ENCODE peak calls at places on chromosomes 12 and 14, in five cellular contexts. E, A, Q, T and H are unnamed samples.

GRCh38 chr12:1796515-1797010 is 23.8 kb upstream of the LRTM2 start:
- DNase-seq in Q (no peak), A (peak; percentile 47), E (no peak), T (no peak), H (no peak)

GRCh38 chr12:111398530-111398929 is 7.2 kb upstream of the SH2B3 start:
- DNase-seq in T (no peak), E (no peak), Q (no peak), A (peak; percentile 57), H (no peak)

GRCh38 chr14:101632520-101632919 is 71.2 kb downstream of the DIO3 start:
- DNase-seq in A (no peak), E (no peak), T (no peak), Q (no peak), H (peak; percentile 60)

GRCh38 chr12:23084236-23084995 is 459.4 kb downstream of the ETNK1 start:
- DNase-seq in T (no peak), E (no peak), A (peak; percentile 5), Q (peak; percentile 59), H (no peak)

GRCh38 chr14:38254565-38255407 is 1.1 kb downstream of the CLEC14A start:
- DNase-seq in T (no peak), A (no peak), E (no peak), Q (no peak), H (peak; percentile 83)

GRCh38 chr12:132054983-132055382 is 89.1 kb downstream of the DDX51 start:
- DNase-seq in A (no peak), Q (no peak), E (no peak), T (no peak), H (no peak)

GRCh38 chr14:104658325-104658712 is 31.1 kb upstream of the INF2 start:
- DNase-seq in E (no peak), Q (no peak), A (no peak), T (no peak), H (no peak)

GRCh38 chr12:95182868-95183415 is 34.3 kb downstream of the FGD6 start:
- DNase-seq in Q (peak; percentile 79), T (peak; percentile 92), A (no peak), E (peak; percentile 79), H (no peak)

GRCh38 chr12:130715150-130715995 is 726 bp downstream of the RIMBP2 start:
- DNase-seq in T (no peak), Q (no peak), E (no peak), A (no peak), H (peak; percentile 84)

GRCh38 chr12:120125792-120126634 is 9.5 kb upstream of the RAB35 start:
- DNase-seq in E (peak; percentile 80), A (no peak), T (no peak), Q (no peak), H (no peak)

GRCh38 chr14:69044965-69045555 is 66.0 kb upstream of the ACTN1 start:
- DNase-seq in Q (no peak), A (no peak), T (no peak), E (no peak), H (no peak)

GRCh38 chr12:52436000-52436827 is 2.0 kb upstream of the KRT75 start:
- DNase-seq in E (no peak), A (peak; percentile 32), Q (no peak), T (no peak), H (peak; percentile 62)

GRCh38 chr12:121223283-121223946 is 13.5 kb downstream of the P2RX4 start:
- DNase-seq in A (peak; percentile 36), Q (peak; percentile 39), T (no peak), E (no peak), H (no peak)

GRCh38 chr12:65450610-65451009 is 172.1 kb downstream of the MSRB3 start:
- DNase-seq in T (no peak), Q (no peak), E (no peak), A (no peak), H (no peak)

GRCh38 chr14:25303934-25304333 is 254.0 kb upstream of the STXBP6 start:
- DNase-seq in T (no peak), A (no peak), E (no peak), Q (no peak), H (no peak)

GRCh38 chr12:46332260-46332659 is 40.3 kb downstream of the SLC38A2 start:
- DNase-seq in Q (peak; percentile 25), T (no peak), A (no peak), E (no peak), H (no peak)

GRCh38 chr12:69844416-69844815 is 19.4 kb downstream of the MYRFL start:
- DNase-seq in Q (no peak), A (no peak), E (no peak), T (no peak), H (no peak)

GRCh38 chr14:96519970-96520369 is 17.8 kb downstream of the PAPOLA start:
- DNase-seq in E (no peak), Q (no peak), A (no peak), T (no peak), H (no peak)

GRCh38 chr14:63652406-63652805 is 10.7 kb upstream of the WDR89 start:
- DNase-seq in T (no peak), E (no peak), A (no peak), Q (no peak), H (no peak)

GRCh38 chr14:93970589-93970966 is 5.8 kb downstream of the ASB2 start:
- DNase-seq in T (peak; percentile 33), A (peak; percentile 64), Q (peak; percentile 37), E (no peak), H (no peak)

GRCh38 chr12:78018939-78019338 is 188.2 kb downstream of the NAV3 start:
- DNase-seq in E (no peak), A (no peak), Q (no peak), T (no peak), H (no peak)

GRCh38 chr14:83425138-83425537 is 1891.5 kb upstream of the SEL1L start:
- DNase-seq in A (no peak), Q (peak; percentile 1), T (no peak), E (no peak), H (no peak)

GRCh38 chr14:79476133-79476532 is 735.2 kb downstream of the DIO2 start:
- DNase-seq in E (no peak), A (no peak), Q (no peak), T (no peak), H (no peak)

GRCh38 chr12:11973396-11973795 is 97.3 kb upstream of the BCL2L14 start:
- DNase-seq in Q (no peak), T (no peak), A (no peak), E (no peak), H (no peak)
- TF ChIP-seq POLR2A in Q (no peak), T (no peak), A (no peak), E (no peak), H (no peak)

GRCh38 chr14:75996488-75996887 is 10.9 kb downstream of the IFT43 start:
- DNase-seq in Q (no peak), E (no peak), A (no peak), T (no peak), H (no peak)

GRCh38 chr14:75995372-75996041 is 9.9 kb downstream of the IFT43 start:
- DNase-seq in E (peak; percentile 29), T (no peak), Q (no peak), A (peak; percentile 28), H (no peak)

DNA sequence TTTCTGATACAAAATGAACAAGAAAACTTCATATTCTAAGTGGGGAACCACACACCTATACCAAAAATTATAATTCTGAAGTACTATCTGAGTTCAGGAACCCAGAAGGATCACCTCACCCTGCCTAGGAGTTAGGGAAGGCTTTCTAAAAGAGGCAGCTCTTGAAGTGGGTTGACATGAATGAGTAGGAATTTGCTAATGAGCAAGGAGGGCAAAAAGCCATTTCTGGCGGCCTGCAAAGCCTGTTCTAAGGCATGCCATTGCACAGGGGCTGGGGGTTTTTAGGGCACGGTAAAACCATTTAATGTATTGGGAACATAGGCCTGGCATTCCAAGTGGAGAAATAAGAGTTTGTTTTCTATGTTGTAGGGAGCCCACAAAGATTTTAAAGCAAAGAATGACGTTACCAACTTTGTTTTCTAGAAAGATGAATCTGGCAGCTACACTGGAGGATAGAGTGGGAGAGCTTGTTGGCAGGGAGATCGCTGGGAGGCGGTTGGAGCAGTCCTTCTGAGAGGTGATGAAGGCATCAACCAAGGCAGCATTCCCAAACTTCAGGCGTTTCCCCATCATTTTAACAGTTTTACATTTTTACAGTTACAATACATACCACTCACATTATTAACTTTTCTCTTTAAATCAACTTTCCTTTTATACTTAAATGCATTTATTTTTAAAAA is 14.1 kb downstream of the IFT43 start:
- DNase-seq in E (no peak), Q (no peak), T (no peak), A (no peak), H (no peak)
- TF ChIP-seq CTCF in E (no peak), Q (no peak), T (no peak), A (no peak), H (no peak)

DNA sequence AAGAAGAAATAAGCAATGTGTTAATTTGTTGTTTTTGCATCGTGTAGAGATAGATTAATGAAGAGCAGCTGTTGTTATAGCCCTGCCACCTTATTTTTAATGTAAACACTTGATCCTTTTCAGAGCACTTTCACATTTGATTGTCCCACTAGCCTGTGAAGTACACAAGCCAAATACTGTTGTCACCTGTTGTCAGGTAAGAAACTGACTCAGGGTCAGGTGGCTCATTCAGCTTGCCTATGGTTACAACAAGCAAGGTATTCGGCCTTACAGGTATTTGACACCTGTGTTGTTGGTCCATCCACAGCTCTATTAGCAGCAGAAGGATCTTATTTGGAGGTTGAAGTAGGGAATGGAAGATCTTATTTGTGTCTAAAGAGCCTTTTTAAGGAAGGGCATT is 108.9 kb downstream of the GPR135 start:
- DNase-seq in Q (no peak), A (no peak), E (no peak), T (no peak), H (no peak)
- H3K4me3 ChIP-seq in Q (no peak overlapping the region), A (no peak overlapping the region), E (no peak overlapping the region), T (no peak overlapping the region), H (no peak overlapping the region)

GRCh38 chr12:96447256-96447655 is 42.1 kb upstream of the CFAP54 start:
- DNase-seq in A (no peak), Q (no peak), E (no peak), T (no peak), H (no peak)

GRCh38 chr12:96448287-96448686 is 41.1 kb upstream of the CFAP54 start:
- DNase-seq in Q (no peak), E (no peak), A (no peak), T (no peak), H (no peak)

GRCh38 chr12:96442906-96443305 is 42.7 kb upstream of the CDK17 start:
- DNase-seq in Q (no peak), T (no peak), E (no peak), A (no peak), H (no peak)

GRCh38 chr12:96444403-96444802 is 44.2 kb upstream of the CDK17 start:
- DNase-seq in Q (no peak), T (no peak), E (no peak), A (no peak), H (no peak)

DNA sequence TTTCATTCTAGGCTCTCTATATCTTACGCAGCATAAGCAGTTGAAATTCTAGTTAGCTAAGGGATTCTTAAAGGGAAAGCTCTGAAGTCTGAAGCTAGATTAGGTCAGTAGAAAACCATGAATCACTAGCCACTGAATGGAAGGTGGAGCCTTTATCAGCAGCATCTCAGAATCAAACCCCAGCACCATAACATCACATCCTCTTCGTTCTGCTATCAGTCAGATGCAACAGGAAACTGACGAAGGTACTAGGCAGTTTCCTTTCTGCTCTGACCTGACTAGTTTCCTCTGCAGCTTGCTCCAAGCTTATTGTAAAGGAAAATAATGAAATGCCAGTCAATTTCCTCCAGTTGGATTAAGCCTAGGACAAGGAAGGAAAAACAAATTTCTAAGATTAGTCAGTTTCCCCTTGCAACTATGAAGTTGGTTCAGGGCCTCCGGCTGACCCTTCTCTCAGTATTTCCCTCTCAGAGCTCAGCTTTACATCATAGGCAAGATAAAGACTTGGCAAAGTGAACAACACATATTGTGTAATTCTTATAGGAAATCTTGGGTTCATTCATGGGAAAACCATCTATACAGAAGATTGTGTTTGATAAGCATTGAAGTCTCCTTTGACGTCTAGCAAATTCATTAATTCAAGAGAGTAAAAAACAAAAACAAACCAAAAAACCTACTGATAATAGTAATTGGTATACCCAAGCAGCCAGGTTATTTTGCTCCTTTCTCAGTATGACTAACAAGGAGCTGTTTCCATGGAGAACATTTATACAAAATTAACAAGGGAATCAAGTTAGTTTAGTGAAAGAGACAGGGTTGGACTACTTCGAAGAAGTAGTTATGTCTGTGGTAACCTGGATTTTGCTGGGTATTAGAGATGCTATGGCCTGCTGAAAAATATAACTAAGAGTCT is 43.4 kb upstream of the CFAP54 start:
- DNase-seq in A (peak; percentile 4), T (no peak), Q (peak; percentile 24), E (no peak), H (no peak)
- TF ChIP-seq POLR2A in A (no peak), T (no peak), Q (no peak), E (no peak), H (no peak)